ENCODE peak calls at places on chromosomes 11 and 22, in ten cellular contexts. A, Z, V, T, D, O, U, C, Y and Q are unnamed samples. For H3K36me3, the result is how much of the 10 kb centered on the place peaks cover.

GRCh38 chr11:102666331-102666957 is 39.1 kb downstream of the MMP27 start:
- DNase-seq in A (no peak), V (no peak), T (no peak), O (peak), Y (peak), Z (peak), D (peak), C (peak), U (no peak), Q (no peak)

GRCh38 chr11:37973926-37974325 is 1375.9 kb upstream of the RAG2 start:
- DNase-seq in A (no peak), O (no peak), V (no peak), Y (peak), D (no peak), T (no peak), C (no peak), Z (no peak), U (no peak), Q (no peak)

GRCh38 chr22:35963237-35963810 is 65.3 kb downstream of the RBFOX2 start:
- DNase-seq in C (no peak), V (no peak), D (no peak), T (no peak), O (no peak), Y (no peak), Z (no peak), U (no peak), A (no peak), Q (no peak)

GRCh38 chr22:46653596-46653995 is 33.4 kb downstream of the GRAMD4 start:
- DNase-seq in O (peak), U (no peak), T (no peak), D (no peak), Z (no peak), V (no peak), A (no peak), C (no peak), Y (no peak), Q (no peak)

GRCh38 chr22:27885977-27886842 is 32.8 kb downstream of the PITPNB start:
- DNase-seq in V (no peak), O (peak), U (peak), T (no peak), Y (peak), C (peak), A (no peak), D (peak), Z (peak), Q (no peak)

GRCh38 chr11:63560506-63561179 is 2.5 kb downstream of the PLAAT2 start:
- DNase-seq in U (peak), Y (no peak), D (no peak), Z (no peak), T (no peak), C (peak), O (peak), V (peak), A (peak), Q (no peak)

GRCh38 chr11:13661074-13661623 is 7.3 kb upstream of the FAR1 start:
- DNase-seq in V (no peak), D (no peak), A (no peak), Y (no peak), T (no peak), C (no peak), U (no peak), Z (no peak), O (no peak), Q (no peak)

GRCh38 chr11:70538641-70539359 is 140.5 kb downstream of the CTTN start:
- DNase-seq in Y (no peak), U (no peak), T (no peak), D (no peak), O (no peak), C (no peak), A (no peak), V (no peak), Z (no peak), Q (peak)

GRCh38 chr22:49193901-49194465 is 633.7 kb downstream of the BRD1 start:
- DNase-seq in Z (no peak), C (no peak), T (no peak), V (no peak), O (no peak), A (no peak), Y (no peak), D (no peak), U (no peak), Q (peak)

GRCh38 chr11:47124675-47125074 is 52.0 kb downstream of the ARFGAP2 start:
- DNase-seq in V (no peak), T (no peak), C (no peak), Z (no peak), U (no peak), Y (peak), A (no peak), D (no peak), O (no peak), Q (no peak)

GRCh38 chr22:30201970-30202369 is 44.6 kb downstream of the LIF start:
- DNase-seq in T (no peak), O (no peak), D (no peak), A (no peak), Z (no peak), U (peak), C (no peak), Y (no peak), V (no peak), Q (no peak)

GRCh38 chr22:38850941-38851849 is 7.4 kb upstream of the NPTXR start:
- DNase-seq in T (no peak), C (no peak), O (no peak), U (no peak), Y (no peak), Z (peak), A (no peak), D (peak), V (no peak), Q (no peak)

GRCh38 chr11:12005476-12005875 is 3.0 kb downstream of the DKK3 start:
- DNase-seq in Y (peak), V (no peak), C (no peak), D (no peak), A (no peak), O (no peak), U (no peak), T (no peak), Z (no peak), Q (no peak)

GRCh38 chr22:31253949-31254348 is 38.3 kb downstream of the PIK3IP1 start:
- DNase-seq in T (peak), Y (peak), U (peak), A (peak), D (no peak), Z (no peak), V (no peak), O (peak), C (peak), Q (no peak)

GRCh38 chr22:31248965-31249940 is 37.2 kb downstream of the LIMK2 start:
- DNase-seq in V (no peak), Z (no peak), O (no peak), U (no peak), Y (no peak), T (no peak), C (peak), D (no peak), A (peak), Q (no peak)

GRCh38 chr22:31248138-31248745 is 36.1 kb downstream of the LIMK2 start:
- DNase-seq in O (peak), C (peak), T (peak), Y (peak), U (peak), Z (no peak), V (peak), D (peak), A (peak), Q (peak)

GRCh38 chr22:31247726-31248125 is 35.6 kb downstream of the LIMK2 start:
- DNase-seq in Y (no peak), O (no peak), Z (no peak), U (no peak), C (no peak), T (no peak), A (no peak), D (no peak), V (no peak), Q (no peak)

GRCh38 chr22:31250740-31251330 is 38.7 kb downstream of the LIMK2 start:
- DNase-seq in Z (no peak), Y (no peak), A (no peak), D (no peak), O (no peak), U (no peak), V (no peak), T (no peak), C (peak), Q (no peak)
- H3K4me3 ChIP-seq in Z (no peak), Y (no peak), A (no peak), D (no peak), O (no peak), U (no peak), V (no peak), T (peak), C (peak), Q (no peak)

DNA sequence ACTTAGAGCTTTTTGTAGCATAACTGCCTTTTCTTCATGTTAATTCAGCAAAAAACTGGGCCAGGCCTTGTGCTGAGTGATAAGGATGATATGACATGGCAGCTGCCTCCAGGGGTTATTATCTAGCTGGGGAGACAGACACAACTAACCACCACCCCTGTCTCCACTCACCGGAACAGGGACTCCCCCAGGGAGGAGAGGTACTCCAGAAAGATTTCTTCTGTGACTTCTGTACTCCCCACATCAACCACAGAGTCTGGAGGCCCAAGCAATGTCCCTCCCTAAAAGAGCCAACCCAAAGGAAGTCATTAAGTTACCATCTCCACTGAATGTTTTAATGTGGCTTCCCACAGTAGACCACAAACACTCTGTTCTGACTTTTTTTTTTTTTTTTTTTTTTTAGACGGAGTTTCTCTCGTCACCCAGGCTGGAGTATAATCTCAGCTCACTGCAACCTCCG is 14.3 kb upstream of the PMM1 start:
- DNase-seq in T (no peak), Z (no peak), C (no peak), D (peak), O (no peak), V (no peak), A (no peak), Y (no peak), U (no peak), Q (peak)
- H3K36me3 ChIP-seq in T (half or more), Z (under half), C (under half), D (half or more), O (under half), V (half or more), A (under half), Y (under half), U (half or more), Q (half or more)

DNA sequence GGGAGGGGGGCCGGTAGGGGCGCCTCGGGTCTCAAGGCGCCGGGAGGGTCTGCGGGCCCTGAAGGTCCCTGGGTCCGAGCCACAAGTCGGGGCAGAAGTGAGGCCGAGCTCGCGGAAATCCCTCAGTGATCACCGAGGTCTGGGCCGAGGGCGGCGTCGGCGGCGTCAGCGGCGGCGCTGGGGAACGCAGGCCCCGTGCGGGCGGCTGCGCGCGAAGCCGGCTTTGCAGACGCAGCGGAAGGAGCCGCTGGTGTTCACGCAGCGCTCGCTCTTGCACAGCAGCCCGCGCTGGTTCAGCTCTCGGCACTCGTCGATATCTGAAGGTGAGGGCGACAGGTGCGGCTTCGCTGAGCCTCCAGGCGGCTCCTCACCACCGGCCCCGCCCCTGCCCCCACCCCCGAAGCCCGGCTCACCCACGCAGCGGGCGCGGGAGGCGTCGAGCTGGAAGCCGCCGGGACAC is 14.1 kb downstream of the SCYL1 start:
- DNase-seq in D (no peak), C (no peak), T (peak), V (no peak), Z (no peak), A (no peak), O (no peak), U (no peak), Y (no peak), Q (peak)
- TF ChIP-seq POLR2AphosphoS5 in D (no peak), C (no peak), T (no peak), V (peak), Z (no peak), A (no peak), O (no peak), U (no peak), Y (no peak), Q (no peak)

GRCh38 chr11:130181295-130182272 is 22.0 kb downstream of the ST14 start:
- DNase-seq in C (peak), A (no peak), Z (no peak), U (peak), V (no peak), Y (no peak), O (peak), D (no peak), T (no peak), Q (no peak)
- H3K4me3 ChIP-seq in C (no peak), A (no peak), Z (no peak), U (no peak), V (no peak), Y (no peak), O (no peak), D (no peak), T (peak), Q (no peak)

DNA sequence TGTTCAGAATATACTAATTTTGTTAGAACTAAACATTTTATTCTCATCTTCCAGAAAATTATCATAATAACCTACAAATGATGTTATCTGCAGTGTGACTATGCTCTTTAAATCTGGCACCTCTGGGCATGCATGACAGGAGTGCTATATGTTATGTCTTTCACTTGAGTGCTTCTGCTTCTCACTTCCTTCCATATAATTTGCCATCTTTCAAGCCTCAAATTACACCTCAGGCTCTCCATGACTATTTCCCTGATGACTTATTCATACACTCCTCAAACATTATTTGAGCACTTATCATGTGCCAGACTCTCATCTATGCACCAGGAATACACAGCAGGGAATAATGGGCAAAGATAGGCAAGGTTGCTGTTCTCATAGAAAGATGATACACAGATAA is 219.3 kb upstream of the POU2AF2 start:
- DNase-seq in C (no peak), O (no peak), A (no peak), V (no peak), D (no peak), Y (no peak), Z (no peak), T (no peak), U (no peak), Q (no peak)
- H3K36me3 ChIP-seq in C (under half), O (under half), A (under half), V (under half), D (under half), Y (under half), Z (under half), T (under half), U (under half), Q (under half)

GRCh38 chr11:57203359-57203758 is 21.6 kb downstream of the LRRC55 start:
- DNase-seq in C (no peak), Y (peak), U (peak), O (peak), A (peak), Z (no peak), V (no peak), D (no peak), T (no peak), Q (no peak)
- TF ChIP-seq POLR2AphosphoS5 in C (no peak), Y (no peak), U (no peak), O (peak), A (peak), Z (no peak), V (peak), D (no peak), T (no peak), Q (peak)

GRCh38 chr11:134034496-134035381 is 34.1 kb upstream of the JAM3 start:
- DNase-seq in O (no peak), Y (no peak), A (no peak), C (no peak), T (no peak), Z (no peak), V (no peak), U (peak), D (no peak), Q (peak)

GRCh38 chr11:134032501-134033091 is 36.3 kb upstream of the JAM3 start:
- DNase-seq in O (no peak), A (peak), U (no peak), Z (no peak), C (no peak), D (no peak), Y (no peak), T (no peak), V (no peak), Q (no peak)

GRCh38 chr11:134033276-134033675 is 35.6 kb upstream of the JAM3 start:
- DNase-seq in O (no peak), U (no peak), Y (no peak), T (no peak), D (no peak), V (no peak), Z (no peak), A (no peak), C (no peak), Q (no peak)

GRCh38 chr11:134032031-134032430 is 36.8 kb upstream of the JAM3 start:
- DNase-seq in Y (no peak), U (no peak), D (no peak), A (no peak), C (no peak), T (no peak), V (no peak), Z (no peak), O (no peak), Q (no peak)

DNA sequence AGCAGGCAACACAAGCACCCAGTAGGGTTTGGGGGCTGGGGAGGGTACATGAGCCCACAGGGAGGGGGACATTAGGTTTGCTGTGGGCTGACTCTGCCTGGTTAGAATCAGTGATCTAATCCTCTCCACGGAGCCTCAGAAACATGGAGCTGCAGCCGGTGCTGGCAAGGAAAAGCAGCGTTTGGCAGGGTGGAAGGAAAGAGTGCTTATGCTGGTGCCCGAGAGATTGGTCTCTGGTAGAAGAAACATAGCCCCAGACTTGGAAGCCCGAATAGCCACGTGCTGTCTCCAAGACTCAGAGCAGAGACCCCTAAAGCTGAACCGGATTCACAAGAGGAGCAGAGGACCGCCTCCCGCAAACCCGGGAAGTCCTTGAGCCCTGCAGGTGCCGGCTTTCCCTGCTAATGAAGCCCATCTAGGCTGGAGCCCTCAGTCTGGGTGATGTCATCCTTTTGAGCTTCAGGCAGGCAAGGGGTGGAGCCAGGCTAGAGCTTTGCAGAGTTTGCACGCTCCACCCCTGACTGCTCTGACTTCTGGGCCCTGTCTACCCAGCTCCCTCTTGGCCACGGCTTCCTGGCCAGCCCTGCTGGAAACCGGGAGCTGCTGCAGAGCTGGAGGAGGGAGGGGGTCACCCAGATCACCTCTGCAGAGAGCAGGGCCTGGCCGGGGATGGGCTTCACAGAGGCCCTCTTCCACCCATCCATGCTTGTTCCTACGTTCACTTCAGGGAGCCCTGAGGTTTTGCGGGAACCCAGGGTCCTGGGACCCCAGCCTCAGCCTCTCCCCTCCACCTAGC is 35.0 kb upstream of the JAM3 start:
- DNase-seq in T (peak), V (peak), O (peak), U (peak), A (peak), C (peak), D (peak), Z (peak), Y (peak), Q (peak)
- H3K4me3 ChIP-seq in T (peak), V (peak), O (no peak), U (peak), A (peak), C (no peak), D (no peak), Z (no peak), Y (no peak), Q (no peak)

DNA sequence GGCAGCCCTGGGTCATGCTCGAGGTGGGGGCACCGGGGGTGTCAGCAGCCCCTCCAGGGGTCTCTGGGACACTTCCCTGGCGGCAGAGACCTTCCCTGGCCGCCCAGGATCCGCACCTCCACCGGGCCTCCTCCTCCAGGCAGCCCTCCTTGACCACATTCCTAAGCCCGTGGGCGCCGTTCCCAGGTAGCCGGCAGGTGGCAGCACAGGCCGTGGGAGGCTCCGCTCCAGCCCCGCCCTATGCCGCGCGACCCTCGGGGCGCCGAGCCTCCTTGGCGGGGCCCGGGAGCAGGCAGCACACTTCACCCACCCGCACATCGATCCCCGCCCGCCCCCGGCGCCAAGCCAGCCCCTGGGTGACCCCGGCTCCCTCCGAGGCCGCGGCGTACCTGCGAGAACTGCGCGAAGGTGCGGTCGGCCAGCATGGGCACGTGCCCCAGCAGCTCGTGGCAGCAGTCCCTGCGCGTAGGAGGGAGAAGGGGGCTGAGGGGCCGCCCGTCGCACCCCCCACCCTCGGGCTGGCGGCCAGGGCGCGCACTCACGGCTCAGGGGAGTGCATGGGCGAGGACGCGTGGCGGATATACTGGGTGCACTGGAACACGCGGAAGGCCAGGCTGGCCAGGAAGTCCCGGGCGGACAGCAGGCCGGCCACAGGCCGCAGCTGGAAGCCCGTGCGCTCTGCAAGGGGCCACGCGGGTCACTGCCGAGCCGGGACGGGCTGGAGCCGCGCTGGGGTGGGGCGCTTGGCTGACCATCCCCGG is 5.3 kb upstream of the INS start:
- DNase-seq in D (peak), A (no peak), Y (no peak), Z (no peak), T (no peak), O (no peak), U (peak), C (no peak), V (no peak), Q (no peak)
- H3K36me3 ChIP-seq in D (under half), A (under half), Y (under half), Z (under half), T (under half), O (under half), U (under half), C (under half), V (under half), Q (under half)